ENCODE peak calls at places on chromosomes 16 and 17, in five cellular contexts. U, I, O, F and E are unnamed samples.
A peak's percentile ranks its signal among the peaks of the same experiment; 100 is the strongest.

GRCh38 chr17:3528604-3529511 is 28.8 kb downstream of the TRPV3 start:
- DNase-seq in U (no peak), I (no peak), O (no peak), F (no peak), E (peak; percentile 69)

GRCh38 chr17:68197997-68198930 is 49.6 kb upstream of the AMZ2 start:
- DNase-seq in U (no peak), I (no peak), O (peak; percentile 31), F (no peak), E (peak; percentile 69)

GRCh38 chr17:8537734-8538133 is 92.8 kb downstream of the MYH10 start:
- DNase-seq in U (no peak), I (no peak), O (no peak), F (no peak), E (no peak)

GRCh38 chr17:6668219-6668618 is 16.7 kb downstream of the C17orf100 start:
- DNase-seq in U (no peak), I (no peak), O (no peak), F (no peak), E (no peak)

GRCh38 chr17:55743103-55743679 is 7.7 kb upstream of the PCTP start:
- DNase-seq in U (no peak), I (peak; percentile 25), O (peak; percentile 53), F (no peak), E (peak; percentile 90)

GRCh38 chr16:51155199-51155607 is 4.1 kb upstream of the SALL1 start:
- DNase-seq in U (no peak), I (no peak), O (no peak), F (no peak), E (no peak)

GRCh38 chr16:35752012-35752772 is 2292.8 kb downstream of the TP53TG3F start:
- DNase-seq in U (no peak), I (no peak), O (no peak), F (no peak), E (no peak)

GRCh38 chr16:74743668-74744299 is 30.8 kb downstream of the FA2H start:
- DNase-seq in U (no peak), I (peak; percentile 50), O (peak; percentile 96), F (peak; percentile 59), E (peak; percentile 99)

GRCh38 chr17:54974758-54975157 is 6.2 kb downstream of the STXBP4 start:
- DNase-seq in U (no peak), I (no peak), O (no peak), F (no peak), E (no peak)

GRCh38 chr16:69116911-69117310 is 11.5 kb downstream of the HAS3 start:
- DNase-seq in U (no peak), I (no peak), O (no peak), F (no peak), E (no peak)

GRCh38 chr17:72270530-72270929 is 149.7 kb downstream of the SOX9 start:
- DNase-seq in U (peak; percentile 59), I (peak; percentile 70), O (no peak), F (peak; percentile 51), E (no peak)

GRCh38 chr17:61454095-61454931 is 2.1 kb downstream of the TBX4 start:
- DNase-seq in U (no peak), I (no peak), O (no peak), F (peak; percentile 45), E (no peak)

GRCh38 chr17:4407851-4408250 is 25.9 kb upstream of the SPNS3 start:
- DNase-seq in U (no peak), I (no peak), O (peak; percentile 60), F (peak; percentile 15), E (peak; percentile 85)

DNA sequence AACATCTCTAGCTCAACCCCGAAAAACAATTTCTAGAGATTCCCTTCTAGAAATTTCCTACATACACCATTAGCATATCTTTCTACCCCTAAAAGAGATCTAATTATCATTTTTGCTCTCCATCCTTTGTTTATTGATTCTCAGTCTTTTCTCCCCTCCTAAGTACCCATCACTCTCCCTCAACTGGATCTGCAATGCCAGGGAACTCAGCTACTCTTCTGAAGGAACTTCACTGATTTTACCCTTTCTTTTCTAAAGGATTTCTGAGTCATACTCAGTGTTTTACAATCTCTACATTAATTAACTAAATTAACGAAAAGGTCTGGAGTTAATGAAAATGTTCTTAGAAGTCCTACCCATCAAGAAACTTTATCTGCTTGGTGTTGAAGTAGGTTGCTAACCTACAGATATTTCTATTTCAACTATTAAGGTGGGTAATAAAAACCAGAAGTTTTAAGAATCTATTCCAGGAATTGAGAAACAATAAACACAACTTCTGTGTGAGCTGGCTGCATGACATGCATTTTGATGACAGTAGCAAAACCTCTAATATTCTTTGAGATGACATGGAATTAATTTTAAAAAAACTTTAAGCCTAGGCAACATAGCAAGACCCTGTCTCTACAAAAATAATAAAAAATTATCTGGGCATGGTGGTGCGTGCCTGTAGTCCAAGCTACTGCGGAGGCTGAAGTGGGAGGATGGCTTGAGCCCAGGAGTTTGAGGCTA is 13.6 kb downstream of the CREBBP start:
- DNase-seq in U (no peak), I (no peak), O (no peak), F (no peak), E (no peak)
- H3K4me3 ChIP-seq in U (no peak overlapping the region), I (no peak overlapping the region), O (no peak overlapping the region), F (no peak overlapping the region), E (no peak overlapping the region)

GRCh38 chr17:64547354-64547753 is 40.6 kb downstream of the CEP95 start:
- DNase-seq in U (no peak), I (no peak), O (no peak), F (no peak), E (no peak)

GRCh38 chr17:64546716-64547115 is 39.9 kb downstream of the CEP95 start:
- DNase-seq in U (no peak), I (no peak), O (no peak), F (no peak), E (no peak)

GRCh38 chr17:64540118-64540776 is 33.5 kb downstream of the CEP95 start:
- DNase-seq in U (no peak), I (no peak), O (no peak), F (no peak), E (peak; percentile 34)

GRCh38 chr17:64544742-64545141 is 38.0 kb downstream of the CEP95 start:
- DNase-seq in U (no peak), I (no peak), O (no peak), F (no peak), E (no peak)
- TF ChIP-seq CTCF in U (no peak), I (no peak), O (no peak), F (no peak), E (no peak)

GRCh38 chr17:75390982-75391381 is 14.5 kb downstream of the GRB2 start:
- DNase-seq in U (no peak), I (no peak), O (no peak), F (peak; percentile 61), E (no peak)
- H3K4me3 ChIP-seq in U (no peak overlapping the region), I (no peak overlapping the region), O (no peak overlapping the region), F (no peak overlapping the region), E (no peak overlapping the region)

DNA sequence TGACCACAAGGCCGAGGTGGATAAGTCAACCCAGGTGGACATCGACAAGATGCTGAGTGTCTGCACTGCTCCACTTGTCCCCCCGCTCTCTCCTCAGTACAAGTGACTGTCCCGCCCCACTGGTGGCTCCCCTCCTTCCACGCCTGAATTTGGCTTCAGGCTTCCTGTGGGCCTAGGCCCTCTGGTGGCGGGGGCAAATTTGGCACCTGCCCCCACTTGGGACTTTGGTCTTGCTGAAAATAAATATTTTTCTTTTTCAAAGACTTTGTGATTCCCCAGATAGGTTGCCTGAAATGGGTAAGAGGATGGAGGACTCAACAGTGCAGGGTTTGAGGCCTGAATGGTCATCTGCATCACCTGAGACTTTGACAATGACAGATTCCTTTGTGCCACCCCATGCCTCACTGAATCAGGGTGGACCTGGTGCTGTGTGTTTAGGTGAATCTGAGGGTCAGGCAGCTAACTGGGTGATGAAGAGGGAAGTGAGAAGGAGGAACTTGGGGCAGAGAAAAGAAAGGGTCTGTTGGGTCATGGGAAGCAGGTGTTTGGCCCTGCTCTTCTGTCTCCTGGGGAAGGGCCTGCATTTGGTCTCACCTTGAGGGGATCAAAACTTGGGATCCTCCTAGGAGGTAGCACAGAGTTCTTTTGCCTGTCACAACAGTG is 2.0 kb downstream of the C16orf86 start:
- DNase-seq in U (no peak), I (peak; percentile 14), O (no peak), F (no peak), E (no peak)
- TF ChIP-seq CTCF in U (no peak), I (peak; percentile 29), O (no peak), F (peak; percentile 2), E (peak; percentile 39)

GRCh38 chr17:39627170-39627716 is 491 bp downstream of the PPP1R1B start:
- DNase-seq in U (no peak), I (no peak), O (no peak), F (no peak), E (no peak)

GRCh38 chr17:39625198-39625769 is 1.5 kb upstream of the PPP1R1B start:
- DNase-seq in U (no peak), I (no peak), O (no peak), F (no peak), E (no peak)

GRCh38 chr17:39626171-39626670 is 531 bp upstream of the PPP1R1B start:
- DNase-seq in U (no peak), I (no peak), O (no peak), F (no peak), E (no peak)

GRCh38 chr17:39627717-39628516 is 1.2 kb downstream of the PPP1R1B start:
- DNase-seq in U (no peak), I (no peak), O (no peak), F (no peak), E (no peak)

GRCh38 chr17:39626671-39627169 is at the start of gene PPP1R1B:
- DNase-seq in U (no peak), I (no peak), O (no peak), F (no peak), E (no peak)
- H3K4me3 ChIP-seq in U (peak within 1 kb of the TSS; percentile 61), I (no peak within 1 kb of the TSS), O (peak within 1 kb of the TSS; percentile 2), F (peak within 1 kb of the TSS; percentile 38), E (peak within 1 kb of the TSS; percentile 32)

GRCh38 chr16:79213214-79213613 is 387.3 kb downstream of the MAF start:
- DNase-seq in U (no peak), I (no peak), O (no peak), F (no peak), E (no peak)
- TF ChIP-seq CTCF in U (no peak), I (no peak), O (no peak), F (no peak), E (no peak)

GRCh38 chr16:16021988-16022682 is 72.7 kb downstream of the ABCC1 start:
- DNase-seq in U (peak; percentile 97), I (peak; percentile 97), O (peak; percentile 95), F (peak; percentile 98), E (peak; percentile 93)
- H3K4me3 ChIP-seq in U (peak overlapping the region; percentile 24), I (no peak overlapping the region), O (no peak overlapping the region), F (no peak overlapping the region), E (no peak overlapping the region)

DNA sequence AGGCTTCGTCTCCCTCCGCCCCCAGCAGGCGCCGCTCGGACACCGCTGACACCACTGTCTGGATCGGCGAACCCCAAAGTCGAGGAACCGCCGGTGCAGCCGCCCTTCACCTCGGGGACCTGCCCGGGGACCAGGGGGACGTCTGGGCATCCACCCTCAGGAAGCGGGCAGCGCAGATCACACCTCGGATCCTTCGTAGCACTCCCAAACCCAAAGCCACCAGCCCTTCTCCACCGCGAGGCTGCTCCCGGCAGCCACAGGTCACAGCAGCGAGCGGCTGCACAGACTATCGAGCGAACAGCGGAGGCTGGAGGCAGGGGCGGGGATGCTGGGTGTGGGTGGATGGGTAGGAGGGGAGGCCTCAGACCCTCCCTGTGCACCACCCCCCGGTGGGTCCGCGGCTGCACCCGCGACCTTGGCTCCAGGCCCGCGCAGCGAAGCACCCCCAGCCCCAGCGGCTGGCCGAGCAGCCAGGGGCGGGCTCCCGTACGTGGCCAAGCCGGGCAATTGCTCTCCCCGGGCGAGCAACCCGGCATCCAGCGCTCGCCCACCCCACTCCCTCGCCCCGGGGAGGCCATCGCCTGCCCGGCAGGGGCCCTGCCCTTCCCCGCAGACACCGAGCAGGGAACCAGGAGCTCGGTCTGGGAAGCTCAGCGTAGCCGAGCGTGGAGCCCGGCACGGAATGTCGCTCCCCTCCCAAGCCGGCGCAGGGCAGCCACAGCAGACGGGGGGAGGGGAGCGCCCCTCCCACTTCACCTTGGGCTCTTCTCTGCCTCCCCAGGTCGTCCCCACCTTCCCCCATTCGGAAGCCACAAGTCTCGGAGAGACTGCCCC is 1.0 kb downstream of the SDK2 start:
- DNase-seq in U (peak; percentile 23), I (peak; percentile 65), O (no peak), F (no peak), E (peak; percentile 52)
- TF ChIP-seq CTCF in U (no peak), I (peak; percentile 41), O (no peak), F (peak; percentile 39), E (peak; percentile 20)